ENCODE peak calls at places on chromosomes 3 and 15, in nine cellular contexts. B is body of pancreas, K is uterus, A is tibial nerve, O is keratinocyte, L is heart right ventricle, T is K562, X is fibroblast of lung, N is upper lobe of right lung. Q is an unnamed sample. For H3K4me1, the result is how much of the 10 kb centered on the place peaks cover.

GRCh38 chr3:71244153-71245051 is 339.1 kb downstream of the FOXP1 start:
- DNase-seq in B (no peak), K (peak), A (no peak), O (no peak), L (no peak), T (peak), X (peak), N (no peak), Q (peak)

GRCh38 chr3:29071077-29071634 is 209.7 kb upstream of the RBMS3 start:
- DNase-seq in B (no peak), K (no peak), A (no peak), O (no peak), L (no peak), T (no peak), X (peak), N (no peak), Q (no peak)

GRCh38 chr3:31288641-31289100 is 244.1 kb upstream of the STT3B start:
- DNase-seq in B (no peak), K (peak), A (peak), O (peak), L (peak), T (no peak), X (peak), N (no peak), Q (peak)

GRCh38 chr3:4976109-4976508 is 3.1 kb upstream of the BHLHE40 start:
- DNase-seq in B (peak), K (peak), A (peak), O (no peak), L (peak), T (peak), X (peak), N (peak), Q (peak)

GRCh38 chr15:78264304-78265136 is at the start of gene DNAJA4:
- DNase-seq in B (peak), K (peak), A (peak), O (no peak), L (peak), T (no peak), X (peak), N (peak), Q (peak)

GRCh38 chr3:119586707-119587317 is 7.5 kb downstream of the ADPRH start:
- DNase-seq in B (no peak), K (no peak), A (no peak), O (no peak), L (no peak), T (no peak), X (peak), N (no peak), Q (no peak)

GRCh38 chr3:132657869-132658747 is 1.5 kb downstream of the ACAD11 start:
- DNase-seq in B (no peak), K (no peak), A (no peak), O (no peak), L (no peak), T (no peak), X (no peak), N (no peak), Q (no peak)

GRCh38 chr3:42960282-42960681 is 18.8 kb upstream of the GASK1A start:
- DNase-seq in B (no peak), K (no peak), A (no peak), O (no peak), L (no peak), T (no peak), X (no peak), N (no peak), Q (no peak)

GRCh38 chr3:150721285-150722130 is 17.8 kb upstream of the ERICH6 start:
- DNase-seq in B (no peak), K (no peak), A (no peak), O (no peak), L (no peak), T (peak), X (peak), N (no peak), Q (no peak)

GRCh38 chr3:14947105-14947885 is at the start of gene NR2C2:
- DNase-seq in B (peak), K (peak), A (peak), O (no peak), L (peak), T (peak), X (peak), N (peak), Q (peak)

GRCh38 chr3:110859993-110860392 is 211.6 kb upstream of the NECTIN3 start:
- DNase-seq in B (no peak), K (no peak), A (no peak), O (no peak), L (no peak), T (no peak), X (no peak), N (no peak), Q (no peak)

GRCh38 chr3:143707848-143708247 is 140.4 kb downstream of the SLC9A9 start:
- DNase-seq in B (no peak), K (no peak), A (no peak), O (no peak), L (no peak), T (no peak), X (peak), N (no peak), Q (no peak)

GRCh38 chr15:31217566-31218270 is 108.9 kb upstream of the KLF13 start:
- DNase-seq in B (no peak), K (no peak), A (no peak), O (no peak), L (no peak), T (no peak), X (no peak), N (no peak), Q (no peak)

GRCh38 chr3:185308126-185308754 is 54.4 kb upstream of the EHHADH start:
- DNase-seq in B (peak), K (no peak), A (peak), O (peak), L (no peak), T (peak), X (peak), N (no peak), Q (no peak)

GRCh38 chr3:155519081-155519480 is 225.6 kb upstream of the STRIT1 start:
- DNase-seq in B (no peak), K (no peak), A (no peak), O (no peak), L (no peak), T (no peak), X (no peak), N (no peak), Q (no peak)

GRCh38 chr3:37987751-37988179 is 2.8 kb upstream of the VILL start:
- DNase-seq in B (peak), K (no peak), A (no peak), O (no peak), L (no peak), T (no peak), X (no peak), N (peak), Q (no peak)

GRCh38 chr3:139388961-139389551 is 391 bp downstream of the COPB2 start:
- DNase-seq in B (no peak), K (no peak), A (no peak), O (no peak), L (no peak), T (no peak), X (peak), N (no peak), Q (no peak)

GRCh38 chr3:13420817-13421755 is 964 bp upstream of the NUP210 start:
- DNase-seq in B (peak), K (no peak), A (peak), O (no peak), L (no peak), T (peak), X (no peak), N (peak), Q (no peak)

DNA sequence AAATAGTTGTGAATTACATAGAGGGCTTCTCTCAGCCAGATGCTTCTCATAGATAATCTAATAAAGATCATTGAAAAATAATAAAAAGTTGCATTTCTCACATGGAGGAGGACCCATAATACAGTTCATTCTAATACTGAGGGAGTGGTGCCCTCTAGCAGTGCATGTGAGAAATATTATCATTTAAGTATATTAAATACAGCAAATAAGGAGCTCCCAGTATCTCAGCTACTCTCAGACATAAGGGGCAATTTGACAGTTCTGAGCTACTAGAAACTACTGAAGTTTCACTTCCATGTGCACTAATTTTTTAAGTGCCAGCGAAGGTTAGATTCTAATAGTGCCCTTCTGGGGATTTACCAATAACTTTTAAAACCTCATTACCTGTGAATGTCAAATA is 188.3 kb downstream of the IL5RA start:
- DNase-seq in B (no peak), K (no peak), A (peak), O (no peak), L (no peak), T (peak), X (peak), N (no peak), Q (no peak)
- H3K4me1 ChIP-seq in B (under half), K (under half), A (under half), O (under half), L (under half), T (under half), X (under half), N (under half), Q (under half)

GRCh38 chr3:112333002-112333385 is at the start of gene CD200:
- DNase-seq in B (peak), K (peak), A (peak), O (no peak), L (peak), T (no peak), X (peak), N (peak), Q (peak)
- TF ChIP-seq CTCF in B (no peak), K (no peak), A (no peak), O (no peak), L (no peak), T (no peak), X (no peak), N (no peak), Q (no peak)

GRCh38 chr15:92906038-92906437 is 5.9 kb downstream of the CHD2 start:
- DNase-seq in B (no peak), K (no peak), A (no peak), O (no peak), L (no peak), T (no peak), X (no peak), N (no peak), Q (no peak)

GRCh38 chr15:92907229-92907628 is 7.1 kb downstream of the CHD2 start:
- DNase-seq in B (no peak), K (no peak), A (no peak), O (no peak), L (no peak), T (no peak), X (peak), N (no peak), Q (no peak)

GRCh38 chr15:92904832-92905640 is 4.9 kb downstream of the CHD2 start:
- DNase-seq in B (no peak), K (no peak), A (no peak), O (no peak), L (no peak), T (no peak), X (no peak), N (no peak), Q (no peak)

GRCh38 chr15:92907880-92908279 is 7.8 kb downstream of the CHD2 start:
- DNase-seq in B (no peak), K (peak), A (peak), O (no peak), L (no peak), T (no peak), X (peak), N (no peak), Q (peak)

DNA sequence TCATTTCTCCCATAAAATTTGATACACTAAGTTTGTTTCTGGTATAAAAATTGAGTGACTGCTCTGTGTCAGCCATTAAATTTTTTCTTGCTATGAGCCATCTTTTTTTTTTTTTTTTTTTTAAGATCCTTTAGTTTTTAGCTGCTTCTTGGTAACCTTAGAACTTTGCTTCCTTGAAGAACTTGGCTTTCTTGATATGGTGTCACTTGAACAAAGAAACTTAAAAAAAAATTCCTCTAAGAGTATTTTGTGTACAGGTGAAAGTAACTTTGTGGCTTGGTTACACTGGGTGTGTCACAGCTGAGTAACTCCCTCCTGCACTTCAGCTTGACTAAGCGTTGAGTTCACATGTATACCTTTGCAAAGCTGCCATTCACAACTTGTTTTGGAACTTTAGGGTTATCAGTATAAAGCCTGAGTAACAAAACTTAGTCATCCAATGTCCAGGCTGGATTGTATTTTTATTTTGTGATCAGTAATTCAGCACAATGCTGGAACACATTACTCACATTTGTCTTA is 6.5 kb downstream of the CHD2 start:
- DNase-seq in B (no peak), K (no peak), A (no peak), O (peak), L (no peak), T (no peak), X (peak), N (no peak), Q (no peak)
- H3K4me1 ChIP-seq in B (half or more), K (under half), A (under half), O (under half), L (half or more), T (under half), X (under half), N (half or more), Q (half or more)

GRCh38 chr3:129054605-129055104 is 5.9 kb upstream of the GP9 start:
- DNase-seq in B (peak), K (no peak), A (no peak), O (no peak), L (no peak), T (peak), X (no peak), N (no peak), Q (no peak)

GRCh38 chr3:129050556-129051295 is 9.9 kb upstream of the GP9 start:
- DNase-seq in B (no peak), K (no peak), A (no peak), O (no peak), L (no peak), T (no peak), X (no peak), N (peak), Q (no peak)

GRCh38 chr3:129056832-129057231 is 3.7 kb upstream of the GP9 start:
- DNase-seq in B (no peak), K (no peak), A (no peak), O (no peak), L (no peak), T (peak), X (no peak), N (no peak), Q (no peak)

GRCh38 chr3:129051776-129052400 is 8.7 kb upstream of the GP9 start:
- DNase-seq in B (peak), K (no peak), A (peak), O (no peak), L (peak), T (no peak), X (no peak), N (peak), Q (no peak)

GRCh38 chr3:129052675-129053074 is 7.9 kb upstream of the GP9 start:
- DNase-seq in B (peak), K (peak), A (no peak), O (no peak), L (peak), T (no peak), X (no peak), N (peak), Q (peak)
- TF ChIP-seq CTCF in B (no peak), K (no peak), A (no peak), O (no peak), L (no peak), T (no peak), X (no peak), N (no peak), Q (peak)

GRCh38 chr3:128489860-128490649 is 2.9 kb downstream of the GATA2 start:
- DNase-seq in B (peak), K (peak), A (no peak), O (no peak), L (no peak), T (no peak), X (peak), N (peak), Q (peak)
- H3K4me1 ChIP-seq in B (half or more), K (under half), A (under half), O (under half), L (under half), T (under half), X (under half), N (under half), Q (under half)

GRCh38 chr3:50147861-50148260 is 7.3 kb upstream of the SEMA3F start:
- DNase-seq in B (no peak), K (no peak), A (no peak), O (no peak), L (no peak), T (no peak), X (no peak), N (no peak), Q (no peak)

GRCh38 chr3:50147447-50147846 is 7.7 kb upstream of the SEMA3F start:
- DNase-seq in B (no peak), K (no peak), A (no peak), O (no peak), L (no peak), T (no peak), X (no peak), N (no peak), Q (no peak)

GRCh38 chr3:50150404-50150750 is 4.7 kb upstream of the SEMA3F start:
- DNase-seq in B (no peak), K (no peak), A (no peak), O (no peak), L (no peak), T (no peak), X (no peak), N (no peak), Q (no peak)

GRCh38 chr3:50147016-50147415 is 8.1 kb upstream of the SEMA3F start:
- DNase-seq in B (no peak), K (no peak), A (no peak), O (no peak), L (no peak), T (no peak), X (no peak), N (no peak), Q (no peak)

DNA sequence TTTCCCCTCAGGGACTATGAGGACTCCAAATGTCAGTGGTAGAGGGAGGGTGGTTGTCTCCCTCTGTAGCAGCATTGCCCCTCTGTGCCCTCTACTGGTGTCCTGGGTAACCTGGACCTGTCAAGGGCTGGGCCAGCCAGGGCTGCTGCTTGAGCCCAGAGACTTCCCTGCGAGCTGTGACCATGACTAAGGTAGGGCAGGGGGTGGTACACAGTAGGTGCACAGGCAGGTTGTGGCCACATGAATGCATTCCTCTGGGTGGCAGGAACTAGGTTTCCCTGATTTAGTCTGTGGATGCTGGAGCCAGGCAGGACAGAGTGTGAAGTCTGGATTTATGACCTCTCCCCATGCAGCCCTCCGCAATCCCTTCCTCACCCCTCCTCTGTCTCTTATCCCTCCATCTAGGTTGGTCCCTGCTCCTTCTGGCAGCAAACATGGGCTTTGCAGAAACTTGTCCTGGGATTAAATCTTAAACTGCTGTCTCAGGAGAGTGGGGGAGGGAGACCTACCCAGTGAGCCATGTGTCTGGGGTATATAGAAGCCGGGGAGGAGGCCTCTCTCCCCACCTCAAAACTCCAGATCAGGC is 8.7 kb upstream of the SEMA3F start:
- DNase-seq in B (no peak), K (no peak), A (no peak), O (no peak), L (no peak), T (no peak), X (no peak), N (no peak), Q (no peak)
- TF ChIP-seq CTCF in B (no peak), K (no peak), A (no peak), O (no peak), L (no peak), T (no peak), X (no peak), N (no peak), Q (no peak)

DNA sequence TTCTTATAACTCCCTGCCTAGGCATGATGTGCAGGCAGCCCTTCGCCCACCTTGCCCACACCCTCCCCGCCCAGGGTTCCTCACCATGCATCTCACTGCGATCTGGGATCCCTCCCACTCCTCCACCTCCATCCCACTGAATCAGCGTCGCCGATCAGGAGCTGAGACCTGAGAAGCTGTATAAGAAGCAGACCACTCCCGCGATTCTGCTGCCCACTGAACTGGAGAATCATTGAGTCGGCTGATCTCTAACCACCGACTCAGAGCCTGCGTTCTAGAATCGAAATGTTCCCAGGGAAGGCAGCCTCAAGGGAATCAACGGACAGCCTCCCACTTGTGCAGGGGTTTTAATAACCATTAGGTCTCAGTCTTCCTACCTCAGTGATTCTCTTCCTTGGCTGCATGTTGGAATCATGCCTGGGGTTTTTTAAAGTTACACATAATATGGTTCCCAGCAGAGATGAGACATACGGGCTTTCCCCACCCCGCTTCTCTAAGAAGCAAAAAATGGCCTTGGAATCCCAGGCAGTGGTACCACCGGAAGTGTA is 60.2 kb downstream of the TMEM44 start:
- DNase-seq in B (no peak), K (no peak), A (no peak), O (no peak), L (no peak), T (no peak), X (peak), N (no peak), Q (no peak)
- H3K4me1 ChIP-seq in B (under half), K (under half), A (under half), O (under half), L (under half), T (under half), X (under half), N (under half), Q (under half)

GRCh38 chr3:122382888-122383666 is at the start of gene MIX23:
- DNase-seq in B (peak), K (peak), A (peak), O (no peak), L (peak), T (peak), X (peak), N (peak), Q (peak)
- TF ChIP-seq CTCF in B (no peak), K (no peak), A (peak), O (no peak), L (no peak), T (no peak), X (no peak), N (no peak), Q (no peak)

DNA sequence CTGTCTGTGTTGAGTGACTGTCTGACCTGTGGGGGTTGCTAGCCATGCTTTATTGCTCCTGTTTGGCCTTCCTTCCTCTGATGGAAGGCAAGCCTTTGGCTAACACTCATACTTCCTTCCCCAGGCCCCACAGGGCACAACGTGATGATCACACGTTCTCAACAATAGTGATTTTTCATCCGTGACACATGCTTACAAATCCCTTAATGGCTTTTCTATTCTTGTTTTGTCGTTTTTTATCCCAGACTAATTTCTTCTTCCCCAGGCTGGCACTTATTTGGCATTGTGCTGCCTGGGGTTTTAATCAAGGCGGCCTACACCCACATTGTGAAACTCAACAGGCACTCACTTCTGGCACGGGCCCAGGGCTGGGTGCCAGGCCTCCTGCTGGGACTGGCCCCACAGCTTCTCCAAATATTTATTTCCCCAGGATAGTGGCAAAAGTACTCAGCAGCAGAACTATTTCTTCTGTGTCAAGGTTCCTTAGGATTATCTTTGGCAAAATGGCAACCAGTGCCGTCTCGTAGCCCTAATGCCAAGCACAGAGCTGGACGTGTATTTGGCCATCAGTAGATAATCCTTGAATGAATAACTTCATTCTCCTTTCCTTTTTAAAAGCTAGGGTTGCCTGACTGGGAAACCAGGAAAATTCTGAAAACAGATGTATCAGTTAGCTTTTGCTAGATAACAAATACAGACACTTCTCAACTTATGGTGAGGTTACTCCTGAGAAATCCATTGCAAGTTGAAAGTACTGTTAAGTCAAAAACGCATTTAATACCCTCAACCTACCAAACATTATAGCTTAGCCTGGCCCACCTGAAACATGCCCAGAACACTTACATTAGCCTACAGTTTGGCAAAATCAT is 30.6 kb downstream of the CMTM7 start:
- DNase-seq in B (peak), K (peak), A (peak), O (no peak), L (peak), T (no peak), X (peak), N (peak), Q (peak)
- H3K4me1 ChIP-seq in B (half or more), K (under half), A (under half), O (under half), L (under half), T (under half), X (under half), N (under half), Q (under half)